ENCODE peak calls at places on chromosomes 3 and 15, in eight cellular contexts. T, Z, E, R, A, Q, K and J are unnamed samples.

GRCh38 chr3:49416867-49417266 is 4.6 kb downstream of the TCTA start:
- DNase-seq in K (no peak), R (no peak), T (no peak), A (no peak), Z (no peak), Q (no peak), E (no peak), J (no peak)

GRCh38 chr3:155158361-155159037 is 78.4 kb downstream of the MME start:
- DNase-seq in R (no peak), Z (no peak), Q (no peak), K (peak), A (no peak), T (no peak), E (no peak), J (peak)

GRCh38 chr15:35293353-35294130 is 208.4 kb upstream of the NANOGP8 start:
- DNase-seq in Q (peak), R (no peak), K (peak), A (peak), Z (no peak), T (no peak), E (peak), J (peak)

GRCh38 chr15:70469651-70470555 is 293.5 kb downstream of the UACA start:
- DNase-seq in Q (no peak), T (no peak), A (no peak), Z (no peak), E (no peak), R (no peak), K (no peak), J (no peak)

GRCh38 chr3:45915518-45916231 is 27.6 kb upstream of the CXCR6 start:
- DNase-seq in K (peak), A (peak), R (no peak), Q (peak), Z (peak), T (peak), E (peak), J (peak)

GRCh38 chr3:38567498-38567897 is 71.4 kb downstream of the EXOG start:
- DNase-seq in Z (no peak), A (no peak), T (no peak), Q (no peak), E (no peak), K (no peak), R (no peak), J (no peak)

GRCh38 chr3:45318712-45319111 is 69.7 kb upstream of the LARS2 start:
- DNase-seq in A (no peak), K (no peak), R (no peak), T (no peak), Z (no peak), Q (no peak), E (no peak), J (no peak)

GRCh38 chr15:82919231-82919886 is 33.2 kb downstream of the HOMER2 start:
- DNase-seq in T (no peak), Z (peak), Q (no peak), A (no peak), E (no peak), R (no peak), K (peak), J (no peak)

GRCh38 chr3:10238330-10238995 is 9.8 kb upstream of the TATDN2 start:
- DNase-seq in E (no peak), Q (no peak), K (no peak), Z (no peak), T (peak), R (no peak), A (no peak), J (no peak)

GRCh38 chr3:72163809-72164634 is 379.1 kb upstream of the PROK2 start:
- DNase-seq in Z (no peak), Q (no peak), E (no peak), A (no peak), R (no peak), K (no peak), T (no peak), J (no peak)